ENCODE peak calls at places on chromosomes 13 and 19, in six cellular contexts. One of them, this sample, is unnamed.

GRCh38 chr19:29679598-29680210 is 14.4 kb downstream of the PLEKHF1 start:
- DNase-seq in GM12892: no peak
- DNase-seq in H1: no peak
- DNase-seq in GM12891: no peak
- DNase-seq in suprapubic skin: no peak
- DNase-seq in vagina: no peak
- DNase-seq in this sample: no peak

GRCh38 chr19:49520705-49521319 is 7.0 kb upstream of the RCN3 start:
- DNase-seq in H1: no peak
- DNase-seq in vagina: no peak
- DNase-seq in suprapubic skin: no peak
- DNase-seq in GM12891: no peak
- DNase-seq in GM12892: no peak
- DNase-seq in this sample: no peak

GRCh38 chr13:36038785-36039415 is 92.3 kb downstream of the DCLK1 start:
- DNase-seq in H1: no peak
- DNase-seq in suprapubic skin: no peak
- DNase-seq in vagina: no peak
- DNase-seq in GM12892: no peak
- DNase-seq in GM12891: no peak
- DNase-seq in this sample: no peak

GRCh38 chr13:98731925-98732324 is 20.5 kb downstream of the SLC15A1 start:
- DNase-seq in H1: no peak
- DNase-seq in vagina: no peak
- DNase-seq in GM12892: no peak
- DNase-seq in GM12891: no peak
- DNase-seq in suprapubic skin: no peak
- DNase-seq in this sample: no peak

GRCh38 chr13:42981317-42981716 is 10.7 kb downstream of the EPSTI1 start:
- DNase-seq in GM12892: no peak
- DNase-seq in vagina: no peak
- DNase-seq in suprapubic skin: no peak
- DNase-seq in GM12891: no peak
- DNase-seq in H1: no peak
- DNase-seq in this sample: no peak

GRCh38 chr13:76029088-76029487 is 393.0 kb downstream of the LMO7 start:
- DNase-seq in H1: no peak
- DNase-seq in vagina: no peak
- DNase-seq in GM12891: no peak
- DNase-seq in suprapubic skin: no peak
- DNase-seq in GM12892: no peak
- DNase-seq in this sample: no peak

GRCh38 chr19:49997709-49998108 is 27.5 kb downstream of the VRK3 start:
- DNase-seq in suprapubic skin: no peak
- DNase-seq in GM12892: peak; percentile 51
- DNase-seq in GM12891: peak; percentile 46
- DNase-seq in vagina: no peak
- DNase-seq in H1: peak; percentile 51
- DNase-seq in this sample: peak; percentile 54

GRCh38 chr13:31116224-31116623 is 45.5 kb downstream of the HSPH1 start:
- DNase-seq in GM12892: no peak
- DNase-seq in suprapubic skin: no peak
- DNase-seq in H1: no peak
- DNase-seq in vagina: peak; percentile 13
- DNase-seq in GM12891: no peak
- DNase-seq in this sample: no peak

GRCh38 chr13:73035660-73036059 is 23.1 kb upstream of the KLF5 start:
- DNase-seq in H1: no peak
- DNase-seq in GM12892: no peak
- DNase-seq in suprapubic skin: no peak
- DNase-seq in vagina: no peak
- DNase-seq in GM12891: no peak
- DNase-seq in this sample: no peak

GRCh38 chr13:28574617-28575142 is 79.8 kb upstream of the FLT1 start:
- DNase-seq in vagina: no peak
- DNase-seq in H1: no peak
- DNase-seq in suprapubic skin: no peak
- DNase-seq in GM12891: no peak
- DNase-seq in GM12892: no peak
- DNase-seq in this sample: peak; percentile 72

GRCh38 chr13:24680258-24680920 is at the start of gene ATP12A:
- DNase-seq in GM12891: peak; percentile 46
- DNase-seq in GM12892: peak; percentile 50
- DNase-seq in vagina: no peak
- DNase-seq in H1: peak; percentile 90
- DNase-seq in suprapubic skin: no peak
- DNase-seq in this sample: no peak

GRCh38 chr13:104657196-104657595 is 1591.0 kb upstream of the SLC10A2 start:
- DNase-seq in GM12892: no peak
- DNase-seq in GM12891: no peak
- DNase-seq in H1: no peak
- DNase-seq in vagina: no peak
- DNase-seq in suprapubic skin: no peak
- DNase-seq in this sample: no peak

DNA sequence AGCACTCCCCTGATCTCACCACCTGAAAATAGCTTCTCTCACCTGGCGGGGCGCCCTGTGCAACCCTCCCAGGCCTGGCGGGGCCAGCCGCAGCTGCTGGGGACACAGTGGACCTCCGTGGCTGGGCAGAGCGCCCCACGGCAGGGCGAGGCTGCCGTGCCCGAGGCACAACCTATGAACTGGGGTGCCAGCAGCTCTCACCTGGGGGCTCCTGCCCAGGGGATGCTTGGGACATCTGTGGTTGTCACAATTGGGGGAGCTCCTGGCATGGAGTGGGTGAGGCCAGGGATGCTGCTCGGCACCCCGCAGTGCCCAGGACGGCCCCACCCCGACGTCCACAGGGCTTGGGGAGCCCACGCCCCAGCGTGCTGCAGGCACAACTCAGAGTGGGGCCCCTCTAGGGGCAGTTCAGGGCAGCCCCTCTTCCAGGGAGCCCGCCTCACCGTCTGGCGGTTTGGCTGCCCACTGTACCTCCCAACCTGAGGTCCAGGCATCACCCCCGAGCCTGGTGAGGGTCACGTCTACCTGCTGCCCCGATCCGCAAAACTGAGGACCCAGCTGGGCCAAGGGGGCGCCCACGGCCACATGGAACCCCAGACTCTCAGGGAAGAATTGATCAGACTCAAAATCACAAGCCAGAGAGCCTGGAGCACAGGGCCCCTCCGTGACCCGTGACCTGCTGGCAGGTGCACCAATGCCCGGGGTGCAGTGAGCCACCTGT is 5.7 kb downstream of the TMEM259 start:
- DNase-seq in vagina: no peak
- DNase-seq in H1: no peak
- DNase-seq in GM12892: no peak
- DNase-seq in suprapubic skin: no peak
- DNase-seq in GM12891: no peak
- DNase-seq in this sample: no peak
- TF ChIP-seq POLR2A in vagina: no peak
- TF ChIP-seq POLR2A in H1: no peak
- TF ChIP-seq POLR2A in GM12892: no peak
- TF ChIP-seq POLR2A in suprapubic skin: no peak
- TF ChIP-seq POLR2A in GM12891: no peak
- TF ChIP-seq POLR2A in this sample: no peak

GRCh38 chr13:63948045-63948444 is 2532.4 kb upstream of the PCDH20 start:
- DNase-seq in H1: no peak
- DNase-seq in suprapubic skin: no peak
- DNase-seq in GM12892: no peak
- DNase-seq in vagina: no peak
- DNase-seq in GM12891: no peak
- DNase-seq in this sample: no peak

GRCh38 chr13:63942372-63942771 is 2526.7 kb upstream of the PCDH20 start:
- DNase-seq in suprapubic skin: no peak
- DNase-seq in GM12892: no peak
- DNase-seq in vagina: no peak
- DNase-seq in GM12891: no peak
- DNase-seq in H1: no peak
- DNase-seq in this sample: no peak

DNA sequence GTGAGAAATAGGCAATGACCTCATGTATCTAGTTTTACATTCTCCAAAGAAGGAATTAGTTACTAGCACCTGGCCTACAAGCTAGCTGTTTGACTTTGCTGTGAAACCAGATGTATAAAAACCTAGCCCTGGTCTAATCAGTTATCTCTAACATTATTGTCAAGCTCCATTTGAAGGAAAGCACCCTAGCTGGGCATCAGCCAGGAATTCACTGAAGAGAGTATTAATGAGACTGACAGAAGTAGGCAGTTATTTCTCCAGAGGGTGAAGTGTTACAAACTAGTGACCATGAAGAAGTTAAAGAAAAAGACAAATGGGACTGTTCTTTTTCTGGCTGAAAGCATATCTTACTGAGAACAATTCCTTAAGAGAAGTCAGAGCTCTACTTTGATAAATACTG is 2529.2 kb upstream of the PCDH20 start:
- DNase-seq in GM12892: no peak
- DNase-seq in vagina: no peak
- DNase-seq in H1: no peak
- DNase-seq in suprapubic skin: no peak
- DNase-seq in GM12891: no peak
- DNase-seq in this sample: no peak
- TF ChIP-seq POLR2A in GM12892: no peak
- TF ChIP-seq POLR2A in vagina: no peak
- TF ChIP-seq POLR2A in H1: no peak
- TF ChIP-seq POLR2A in suprapubic skin: no peak
- TF ChIP-seq POLR2A in GM12891: no peak
- TF ChIP-seq POLR2A in this sample: no peak

GRCh38 chr19:39388657-39389056 is 2.2 kb downstream of the PAF1 start:
- DNase-seq in GM12892: no peak
- DNase-seq in H1: no peak
- DNase-seq in vagina: no peak
- DNase-seq in suprapubic skin: no peak
- DNase-seq in GM12891: no peak
- DNase-seq in this sample: no peak
- TF ChIP-seq POLR2A in GM12892: no peak
- TF ChIP-seq POLR2A in H1: no peak
- TF ChIP-seq POLR2A in vagina: no peak
- TF ChIP-seq POLR2A in suprapubic skin: no peak
- TF ChIP-seq POLR2A in GM12891: no peak
- TF ChIP-seq POLR2A in this sample: no peak

DNA sequence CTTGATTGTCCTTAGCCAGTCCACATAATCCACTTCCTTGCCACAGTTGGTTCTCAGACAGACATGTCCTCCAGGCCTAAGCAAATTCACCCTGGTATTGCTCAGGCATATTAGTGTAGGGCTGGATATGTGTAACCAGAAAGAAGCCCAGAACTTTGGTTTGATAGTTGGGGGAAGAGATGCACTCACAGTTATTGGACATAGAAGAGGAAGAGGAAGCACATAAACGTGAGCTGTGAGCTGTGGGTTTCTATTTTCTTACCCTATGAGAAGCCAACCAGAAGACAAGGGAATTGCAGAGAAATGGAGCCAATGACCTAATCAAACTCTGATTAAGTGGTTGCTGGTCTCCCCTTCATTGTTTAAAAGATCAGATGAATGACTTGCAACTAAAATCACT is 24.3 kb upstream of the WDFY2 start:
- DNase-seq in H1: no peak
- DNase-seq in suprapubic skin: no peak
- DNase-seq in vagina: no peak
- DNase-seq in GM12891: no peak
- DNase-seq in GM12892: no peak
- DNase-seq in this sample: no peak
- TF ChIP-seq POLR2A in H1: no peak
- TF ChIP-seq POLR2A in suprapubic skin: no peak
- TF ChIP-seq POLR2A in vagina: no peak
- TF ChIP-seq POLR2A in GM12891: no peak
- TF ChIP-seq POLR2A in GM12892: no peak
- TF ChIP-seq POLR2A in this sample: no peak

GRCh38 chr13:27020415-27020814 is 151.2 kb downstream of the USP12 start:
- DNase-seq in H1: peak; percentile 11
- DNase-seq in suprapubic skin: no peak
- DNase-seq in vagina: no peak
- DNase-seq in GM12892: no peak
- DNase-seq in GM12891: no peak
- DNase-seq in this sample: no peak
- TF ChIP-seq POLR2A in H1: no peak
- TF ChIP-seq POLR2A in suprapubic skin: no peak
- TF ChIP-seq POLR2A in vagina: no peak
- TF ChIP-seq POLR2A in GM12892: no peak
- TF ChIP-seq POLR2A in GM12891: no peak
- TF ChIP-seq POLR2A in this sample: no peak

This sample was measured in H54.